ENCODE peak calls at places on chromosomes 1 and 21, in nine cellular contexts. P, Y, T, N, Z, J, D, C and S are unnamed samples.

GRCh38 chr1:247331172-247331525 is 518 bp downstream of the ZNF496 start:
- DNase-seq in N (peak; percentile 88), D (peak; percentile 83), Z (peak; percentile 87), T (peak; percentile 78), C (peak; percentile 66), J (peak; percentile 59), P (peak; percentile 81), Y (peak; percentile 69), S (peak; percentile 39)

GRCh38 chr1:73859227-73859626 is 338.7 kb downstream of the LRRIQ3 start:
- DNase-seq in J (no peak), Z (no peak), T (peak; percentile 91), Y (no peak), N (no peak), D (no peak), P (no peak), C (no peak), S (no peak)

GRCh38 chr1:154151311-154151710 is 3.6 kb downstream of the NUP210L start:
- DNase-seq in Y (no peak), D (no peak), N (no peak), J (no peak), P (no peak), T (no peak), C (no peak), Z (no peak), S (no peak)

GRCh38 chr21:42010507-42011493 is 640 bp upstream of the ZBTB21 start:
- DNase-seq in N (peak; percentile 74), P (no peak), Y (peak; percentile 25), J (peak; percentile 32), D (peak; percentile 59), Z (peak; percentile 84), C (no peak), T (peak; percentile 37), S (no peak)

GRCh38 chr1:201414051-201414738 is 7.3 kb downstream of the TNNI1 start:
- DNase-seq in D (no peak), C (no peak), Y (no peak), J (no peak), T (no peak), N (no peak), Z (no peak), P (no peak), S (no peak)

GRCh38 chr1:26145041-26145959 is 13.6 kb upstream of the FAM110D start:
- DNase-seq in Z (peak; percentile 82), C (peak; percentile 68), T (peak; percentile 62), Y (peak; percentile 61), D (peak; percentile 84), P (peak; percentile 86), N (peak; percentile 91), J (peak; percentile 71), S (peak; percentile 67)

GRCh38 chr1:12052008-12052573 is 11.0 kb upstream of the TNFRSF8 start:
- DNase-seq in D (no peak), Y (no peak), T (peak; percentile 79), J (no peak), P (peak; percentile 86), N (no peak), Z (peak; percentile 77), C (peak; percentile 73), S (no peak)

GRCh38 chr1:76408303-76408702 is 333.8 kb downstream of the ST6GALNAC3 start:
- DNase-seq in T (no peak), C (no peak), P (no peak), N (no peak), Z (no peak), D (no peak), J (no peak), Y (no peak), S (no peak)

GRCh38 chr1:64251971-64252370 is 48.5 kb downstream of the UBE2U start:
- DNase-seq in D (peak; percentile 15), Z (no peak), C (no peak), Y (no peak), P (no peak), J (no peak), N (peak; percentile 20), T (no peak), S (no peak)

GRCh38 chr1:58879464-58879863 is 95.6 kb upstream of the JUN start:
- DNase-seq in J (no peak), T (peak; percentile 27), C (no peak), N (no peak), D (no peak), Y (no peak), Z (no peak), P (no peak), S (no peak)

GRCh38 chr1:43327549-43328292 is 9.9 kb upstream of the MPL start:
- DNase-seq in Z (no peak), D (no peak), J (no peak), C (no peak), Y (no peak), P (no peak), T (no peak), N (no peak), S (no peak)

GRCh38 chr1:42419449-42419848 is 36.4 kb downstream of the ZMYND12 start:
- DNase-seq in P (no peak), N (no peak), D (peak; percentile 39), C (no peak), J (no peak), Y (no peak), T (no peak), Z (no peak), S (no peak)

GRCh38 chr1:45913183-45913924 is 109.9 kb downstream of the MAST2 start:
- DNase-seq in Y (no peak), D (no peak), Z (no peak), T (peak; percentile 89), J (no peak), C (peak; percentile 81), N (peak; percentile 16), P (peak; percentile 83), S (no peak)

GRCh38 chr1:21302747-21303715 is 12.8 kb upstream of the ECE1 start:
- DNase-seq in C (no peak), N (no peak), Z (no peak), J (no peak), Y (no peak), D (peak; percentile 20), P (no peak), T (peak; percentile 76), S (no peak)

GRCh38 chr1:77100870-77101269 is 118.4 kb downstream of the PIGK start:
- DNase-seq in Y (no peak), P (no peak), J (no peak), Z (no peak), T (peak; percentile 19), C (no peak), N (peak; percentile 64), D (no peak), S (no peak)

GRCh38 chr21:43879348-43880110 is 14.5 kb downstream of the AGPAT3 start:
- DNase-seq in P (no peak), Y (no peak), N (no peak), Z (no peak), J (no peak), D (no peak), C (no peak), T (no peak), S (no peak)
- H3K27ac ChIP-seq in P (peak overlapping the region; percentile 80), Y (no peak overlapping the region), N (no peak overlapping the region), Z (no peak overlapping the region), J (no peak overlapping the region), D (no peak overlapping the region), C (no peak overlapping the region), T (no peak overlapping the region), S (no peak overlapping the region)

GRCh38 chr1:101002551-101002950 is 23.0 kb downstream of the DPH5 start:
- DNase-seq in T (peak; percentile 65), D (no peak), Y (no peak), N (no peak), P (no peak), J (no peak), C (no peak), Z (no peak), S (no peak)
- H3K27ac ChIP-seq in T (no peak overlapping the region), D (no peak overlapping the region), Y (no peak overlapping the region), N (no peak overlapping the region), P (peak overlapping the region; percentile 60), J (no peak overlapping the region), C (no peak overlapping the region), Z (peak overlapping the region; percentile 37), S (no peak overlapping the region)

GRCh38 chr1:17119744-17120482 is 662 bp upstream of the PADI2 start:
- DNase-seq in D (peak; percentile 52), Y (no peak), T (no peak), C (no peak), J (no peak), Z (no peak), N (peak; percentile 39), P (no peak), S (peak; percentile 47)
- H3K27ac ChIP-seq in D (no peak overlapping the region), Y (no peak overlapping the region), T (no peak overlapping the region), C (no peak overlapping the region), J (no peak overlapping the region), Z (no peak overlapping the region), N (no peak overlapping the region), P (peak overlapping the region; percentile 92), S (peak overlapping the region; percentile 95)

GRCh38 chr1:220808501-220809186 is 21.9 kb downstream of the MTARC1 start:
- DNase-seq in D (no peak), P (no peak), Z (no peak), C (peak; percentile 47), Y (no peak), N (no peak), J (no peak), T (peak; percentile 81), S (no peak)
- H3K27ac ChIP-seq in D (peak overlapping the region; percentile 64), P (no peak overlapping the region), Z (no peak overlapping the region), C (no peak overlapping the region), Y (no peak overlapping the region), N (no peak overlapping the region), J (no peak overlapping the region), T (no peak overlapping the region), S (no peak overlapping the region)

GRCh38 chr1:23366146-23366545 is 3.5 kb downstream of the ZNF436 start:
- DNase-seq in J (no peak), Z (no peak), N (no peak), Y (no peak), P (no peak), T (peak; percentile 51), D (no peak), C (no peak), S (no peak)
- H3K27ac ChIP-seq in J (no peak overlapping the region), Z (no peak overlapping the region), N (no peak overlapping the region), Y (no peak overlapping the region), P (no peak overlapping the region), T (peak overlapping the region; percentile 86), D (no peak overlapping the region), C (no peak overlapping the region), S (no peak overlapping the region)

GRCh38 chr1:216051071-216051470 is 372.2 kb downstream of the USH2A start:
- DNase-seq in N (no peak), D (no peak), Z (no peak), C (no peak), J (no peak), T (no peak), P (no peak), Y (no peak), S (no peak)
- H3K27ac ChIP-seq in N (no peak overlapping the region), D (no peak overlapping the region), Z (no peak overlapping the region), C (no peak overlapping the region), J (no peak overlapping the region), T (no peak overlapping the region), P (no peak overlapping the region), Y (no peak overlapping the region), S (no peak overlapping the region)

DNA sequence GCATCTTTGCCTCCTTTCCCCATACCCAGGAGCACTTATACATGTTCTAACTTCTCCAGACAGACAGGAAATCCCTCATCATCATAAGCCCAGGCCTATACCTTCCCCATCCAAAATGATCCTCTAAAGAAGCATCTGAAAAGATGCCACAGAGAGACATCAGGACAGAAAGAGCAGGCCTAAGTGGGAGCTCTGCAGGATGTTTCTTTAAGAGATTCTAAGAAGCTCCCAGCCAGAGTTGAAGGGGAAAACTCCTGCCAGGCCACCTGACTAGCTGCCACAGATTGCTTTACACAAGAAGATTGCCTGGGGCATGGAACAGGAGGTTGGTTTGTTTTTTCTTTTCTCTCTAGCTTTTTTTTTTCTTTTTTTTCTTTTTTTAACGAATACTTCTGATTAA is 275.8 kb downstream of the VAV3 start:
- DNase-seq in Z (no peak), D (no peak), T (peak; percentile 75), P (no peak), N (no peak), Y (no peak), J (no peak), C (no peak), S (no peak)
- H3K27ac ChIP-seq in Z (no peak overlapping the region), D (no peak overlapping the region), T (peak overlapping the region; percentile 90), P (no peak overlapping the region), N (no peak overlapping the region), Y (no peak overlapping the region), J (no peak overlapping the region), C (no peak overlapping the region), S (no peak overlapping the region)